ENCODE peak calls at places on chromosomes 1 and 21, in ten cellular contexts. One of them, this sample, is unnamed.

GRCh38 chr1:182283746-182284544 is 107.6 kb downstream of the GLUL start:
- DNase-seq in naive thymus-derived CD4-positive, alpha-beta T cell: no peak
- DNase-seq in A172: no peak
- DNase-seq in hepatic stellate cell: no peak
- DNase-seq in anterior cingulate cortex: no peak
- DNase-seq in CD8-positive, alpha-beta memory T cell: no peak
- DNase-seq in naive thymus-derived CD8-positive, alpha-beta T cell: no peak
- DNase-seq in IMR-90: no peak
- DNase-seq in iris pigment epithelial cell: no peak
- DNase-seq in foreskin keratinocyte: no peak
- DNase-seq in this sample: no peak

GRCh38 chr1:186325239-186325638 is 49.8 kb downstream of the TPR start:
- DNase-seq in IMR-90: peak
- DNase-seq in A172: peak
- DNase-seq in iris pigment epithelial cell: peak
- DNase-seq in anterior cingulate cortex: no peak
- DNase-seq in foreskin keratinocyte: no peak
- DNase-seq in hepatic stellate cell: no peak
- DNase-seq in naive thymus-derived CD8-positive, alpha-beta T cell: peak
- DNase-seq in CD8-positive, alpha-beta memory T cell: no peak
- DNase-seq in naive thymus-derived CD4-positive, alpha-beta T cell: peak
- DNase-seq in this sample: peak

GRCh38 chr1:44632511-44633072 is 41.7 kb downstream of the TMEM53 start:
- DNase-seq in hepatic stellate cell: peak
- DNase-seq in naive thymus-derived CD4-positive, alpha-beta T cell: no peak
- DNase-seq in IMR-90: peak
- DNase-seq in iris pigment epithelial cell: peak
- DNase-seq in naive thymus-derived CD8-positive, alpha-beta T cell: no peak
- DNase-seq in A172: no peak
- DNase-seq in foreskin keratinocyte: no peak
- DNase-seq in anterior cingulate cortex: no peak
- DNase-seq in CD8-positive, alpha-beta memory T cell: no peak
- DNase-seq in this sample: no peak

GRCh38 chr1:45802343-45803298 is 791 bp upstream of the MAST2 start:
- DNase-seq in iris pigment epithelial cell: peak
- DNase-seq in IMR-90: peak
- DNase-seq in hepatic stellate cell: peak
- DNase-seq in naive thymus-derived CD8-positive, alpha-beta T cell: no peak
- DNase-seq in anterior cingulate cortex: peak
- DNase-seq in naive thymus-derived CD4-positive, alpha-beta T cell: no peak
- DNase-seq in A172: peak
- DNase-seq in CD8-positive, alpha-beta memory T cell: no peak
- DNase-seq in foreskin keratinocyte: peak
- DNase-seq in this sample: peak

GRCh38 chr1:43970502-43970901 is 692 bp downstream of the DPH2 start:
- DNase-seq in foreskin keratinocyte: no peak
- DNase-seq in naive thymus-derived CD8-positive, alpha-beta T cell: no peak
- DNase-seq in anterior cingulate cortex: no peak
- DNase-seq in IMR-90: no peak
- DNase-seq in naive thymus-derived CD4-positive, alpha-beta T cell: no peak
- DNase-seq in iris pigment epithelial cell: no peak
- DNase-seq in A172: no peak
- DNase-seq in CD8-positive, alpha-beta memory T cell: no peak
- DNase-seq in hepatic stellate cell: no peak
- DNase-seq in this sample: no peak

GRCh38 chr1:2279882-2280281 is 51.8 kb downstream of the SKI start:
- DNase-seq in hepatic stellate cell: no peak
- DNase-seq in A172: no peak
- DNase-seq in naive thymus-derived CD4-positive, alpha-beta T cell: no peak
- DNase-seq in foreskin keratinocyte: no peak
- DNase-seq in naive thymus-derived CD8-positive, alpha-beta T cell: no peak
- DNase-seq in iris pigment epithelial cell: no peak
- DNase-seq in IMR-90: no peak
- DNase-seq in anterior cingulate cortex: no peak
- DNase-seq in CD8-positive, alpha-beta memory T cell: no peak
- DNase-seq in this sample: no peak

GRCh38 chr1:117271129-117271528 is 60.4 kb upstream of the VTCN1 start:
- DNase-seq in anterior cingulate cortex: no peak
- DNase-seq in foreskin keratinocyte: no peak
- DNase-seq in naive thymus-derived CD4-positive, alpha-beta T cell: no peak
- DNase-seq in CD8-positive, alpha-beta memory T cell: no peak
- DNase-seq in hepatic stellate cell: no peak
- DNase-seq in IMR-90: no peak
- DNase-seq in A172: no peak
- DNase-seq in naive thymus-derived CD8-positive, alpha-beta T cell: no peak
- DNase-seq in iris pigment epithelial cell: no peak
- DNase-seq in this sample: no peak

GRCh38 chr1:222099746-222100145 is 357.9 kb upstream of the DUSP10 start:
- DNase-seq in naive thymus-derived CD8-positive, alpha-beta T cell: no peak
- DNase-seq in naive thymus-derived CD4-positive, alpha-beta T cell: no peak
- DNase-seq in anterior cingulate cortex: no peak
- DNase-seq in hepatic stellate cell: no peak
- DNase-seq in iris pigment epithelial cell: no peak
- DNase-seq in A172: no peak
- DNase-seq in IMR-90: no peak
- DNase-seq in CD8-positive, alpha-beta memory T cell: no peak
- DNase-seq in foreskin keratinocyte: no peak
- DNase-seq in this sample: no peak

GRCh38 chr1:211762206-211762605 is 68.4 kb downstream of the LPGAT1 start:
- DNase-seq in IMR-90: no peak
- DNase-seq in anterior cingulate cortex: no peak
- DNase-seq in foreskin keratinocyte: no peak
- DNase-seq in A172: no peak
- DNase-seq in naive thymus-derived CD8-positive, alpha-beta T cell: no peak
- DNase-seq in CD8-positive, alpha-beta memory T cell: no peak
- DNase-seq in iris pigment epithelial cell: no peak
- DNase-seq in naive thymus-derived CD4-positive, alpha-beta T cell: no peak
- DNase-seq in hepatic stellate cell: no peak
- DNase-seq in this sample: no peak

GRCh38 chr1:198496216-198497143 is 44.0 kb downstream of the ATP6V1G3 start:
- DNase-seq in anterior cingulate cortex: no peak
- DNase-seq in naive thymus-derived CD8-positive, alpha-beta T cell: no peak
- DNase-seq in CD8-positive, alpha-beta memory T cell: no peak
- DNase-seq in IMR-90: peak
- DNase-seq in naive thymus-derived CD4-positive, alpha-beta T cell: no peak
- DNase-seq in A172: peak
- DNase-seq in foreskin keratinocyte: peak
- DNase-seq in iris pigment epithelial cell: peak
- DNase-seq in hepatic stellate cell: peak
- DNase-seq in this sample: peak

GRCh38 chr21:17536381-17536780 is 23.5 kb downstream of the CXADR start:
- DNase-seq in anterior cingulate cortex: no peak
- DNase-seq in iris pigment epithelial cell: no peak
- DNase-seq in A172: no peak
- DNase-seq in naive thymus-derived CD4-positive, alpha-beta T cell: no peak
- DNase-seq in hepatic stellate cell: no peak
- DNase-seq in IMR-90: no peak
- DNase-seq in CD8-positive, alpha-beta memory T cell: no peak
- DNase-seq in naive thymus-derived CD8-positive, alpha-beta T cell: no peak
- DNase-seq in foreskin keratinocyte: no peak
- DNase-seq in this sample: no peak

GRCh38 chr1:218804014-218804785 is 369.5 kb upstream of the LYPLAL1 start:
- DNase-seq in iris pigment epithelial cell: no peak
- DNase-seq in foreskin keratinocyte: peak
- DNase-seq in naive thymus-derived CD4-positive, alpha-beta T cell: no peak
- DNase-seq in anterior cingulate cortex: no peak
- DNase-seq in naive thymus-derived CD8-positive, alpha-beta T cell: no peak
- DNase-seq in IMR-90: peak
- DNase-seq in A172: no peak
- DNase-seq in CD8-positive, alpha-beta memory T cell: no peak
- DNase-seq in hepatic stellate cell: no peak
- DNase-seq in this sample: no peak

GRCh38 chr21:14968821-14969220 is 96.0 kb downstream of the NRIP1 start:
- DNase-seq in naive thymus-derived CD4-positive, alpha-beta T cell: no peak
- DNase-seq in iris pigment epithelial cell: peak
- DNase-seq in anterior cingulate cortex: no peak
- DNase-seq in hepatic stellate cell: no peak
- DNase-seq in naive thymus-derived CD8-positive, alpha-beta T cell: no peak
- DNase-seq in A172: no peak
- DNase-seq in CD8-positive, alpha-beta memory T cell: no peak
- DNase-seq in foreskin keratinocyte: no peak
- DNase-seq in IMR-90: peak
- DNase-seq in this sample: no peak

GRCh38 chr21:35252831-35253230 is 203.7 kb upstream of the RUNX1 start:
- DNase-seq in IMR-90: peak
- DNase-seq in foreskin keratinocyte: no peak
- DNase-seq in anterior cingulate cortex: no peak
- DNase-seq in iris pigment epithelial cell: peak
- DNase-seq in A172: peak
- DNase-seq in hepatic stellate cell: no peak
- DNase-seq in CD8-positive, alpha-beta memory T cell: no peak
- DNase-seq in naive thymus-derived CD4-positive, alpha-beta T cell: no peak
- DNase-seq in naive thymus-derived CD8-positive, alpha-beta T cell: no peak
- DNase-seq in this sample: no peak

GRCh38 chr1:83129107-83129506 is 869.8 kb downstream of the TTLL7 start:
- DNase-seq in hepatic stellate cell: no peak
- DNase-seq in CD8-positive, alpha-beta memory T cell: no peak
- DNase-seq in A172: no peak
- DNase-seq in foreskin keratinocyte: no peak
- DNase-seq in naive thymus-derived CD8-positive, alpha-beta T cell: no peak
- DNase-seq in anterior cingulate cortex: no peak
- DNase-seq in naive thymus-derived CD4-positive, alpha-beta T cell: no peak
- DNase-seq in IMR-90: no peak
- DNase-seq in iris pigment epithelial cell: no peak
- DNase-seq in this sample: no peak

GRCh38 chr1:18926315-18927081 is 24.1 kb upstream of the ALDH4A1 start:
- DNase-seq in CD8-positive, alpha-beta memory T cell: peak
- DNase-seq in anterior cingulate cortex: no peak
- DNase-seq in iris pigment epithelial cell: peak
- DNase-seq in A172: peak
- DNase-seq in naive thymus-derived CD4-positive, alpha-beta T cell: peak
- DNase-seq in foreskin keratinocyte: peak
- DNase-seq in naive thymus-derived CD8-positive, alpha-beta T cell: peak
- DNase-seq in hepatic stellate cell: peak
- DNase-seq in IMR-90: peak
- DNase-seq in this sample: no peak

GRCh38 chr21:45880097-45881068 is 101.2 kb upstream of the COL6A1 start:
- DNase-seq in iris pigment epithelial cell: peak
- DNase-seq in hepatic stellate cell: peak
- DNase-seq in CD8-positive, alpha-beta memory T cell: peak
- DNase-seq in naive thymus-derived CD4-positive, alpha-beta T cell: peak
- DNase-seq in foreskin keratinocyte: peak
- DNase-seq in IMR-90: peak
- DNase-seq in A172: peak
- DNase-seq in naive thymus-derived CD8-positive, alpha-beta T cell: peak
- DNase-seq in anterior cingulate cortex: peak
- DNase-seq in this sample: peak

GRCh38 chr1:97581614-97582051 is 339.2 kb downstream of the DPYD start:
- DNase-seq in IMR-90: peak
- DNase-seq in iris pigment epithelial cell: peak
- DNase-seq in CD8-positive, alpha-beta memory T cell: no peak
- DNase-seq in A172: peak
- DNase-seq in anterior cingulate cortex: no peak
- DNase-seq in naive thymus-derived CD4-positive, alpha-beta T cell: no peak
- DNase-seq in hepatic stellate cell: peak
- DNase-seq in naive thymus-derived CD8-positive, alpha-beta T cell: no peak
- DNase-seq in foreskin keratinocyte: peak
- DNase-seq in this sample: no peak

GRCh38 chr1:67816506-67816905 is 16.8 kb downstream of the GNG12 start:
- DNase-seq in iris pigment epithelial cell: no peak
- DNase-seq in naive thymus-derived CD4-positive, alpha-beta T cell: no peak
- DNase-seq in CD8-positive, alpha-beta memory T cell: no peak
- DNase-seq in hepatic stellate cell: no peak
- DNase-seq in anterior cingulate cortex: no peak
- DNase-seq in foreskin keratinocyte: no peak
- DNase-seq in naive thymus-derived CD8-positive, alpha-beta T cell: no peak
- DNase-seq in A172: no peak
- DNase-seq in IMR-90: no peak
- DNase-seq in this sample: no peak

GRCh38 chr1:82177190-82177589 is 376.5 kb downstream of the ADGRL2 start:
- DNase-seq in iris pigment epithelial cell: peak
- DNase-seq in anterior cingulate cortex: no peak
- DNase-seq in A172: no peak
- DNase-seq in hepatic stellate cell: no peak
- DNase-seq in IMR-90: no peak
- DNase-seq in foreskin keratinocyte: no peak
- DNase-seq in naive thymus-derived CD4-positive, alpha-beta T cell: no peak
- DNase-seq in CD8-positive, alpha-beta memory T cell: no peak
- DNase-seq in naive thymus-derived CD8-positive, alpha-beta T cell: no peak
- DNase-seq in this sample: peak

GRCh38 chr1:68831281-68831680 is 334.4 kb upstream of the DEPDC1 start:
- DNase-seq in A172: no peak
- DNase-seq in anterior cingulate cortex: no peak
- DNase-seq in hepatic stellate cell: no peak
- DNase-seq in naive thymus-derived CD8-positive, alpha-beta T cell: no peak
- DNase-seq in IMR-90: no peak
- DNase-seq in naive thymus-derived CD4-positive, alpha-beta T cell: no peak
- DNase-seq in foreskin keratinocyte: no peak
- DNase-seq in CD8-positive, alpha-beta memory T cell: no peak
- DNase-seq in iris pigment epithelial cell: no peak
- DNase-seq in this sample: no peak

GRCh38 chr1:224856973-224857372 is 72.5 kb upstream of the DNAH14 start:
- DNase-seq in anterior cingulate cortex: no peak
- DNase-seq in hepatic stellate cell: no peak
- DNase-seq in naive thymus-derived CD8-positive, alpha-beta T cell: no peak
- DNase-seq in iris pigment epithelial cell: no peak
- DNase-seq in CD8-positive, alpha-beta memory T cell: no peak
- DNase-seq in IMR-90: no peak
- DNase-seq in foreskin keratinocyte: no peak
- DNase-seq in A172: no peak
- DNase-seq in naive thymus-derived CD4-positive, alpha-beta T cell: no peak
- DNase-seq in this sample: no peak

GRCh38 chr1:47779613-47780012 is 217.6 kb downstream of the TRABD2B start:
- DNase-seq in IMR-90: no peak
- DNase-seq in naive thymus-derived CD4-positive, alpha-beta T cell: no peak
- DNase-seq in CD8-positive, alpha-beta memory T cell: no peak
- DNase-seq in A172: no peak
- DNase-seq in iris pigment epithelial cell: no peak
- DNase-seq in anterior cingulate cortex: no peak
- DNase-seq in naive thymus-derived CD8-positive, alpha-beta T cell: no peak
- DNase-seq in foreskin keratinocyte: no peak
- DNase-seq in hepatic stellate cell: no peak
- DNase-seq in this sample: no peak

GRCh38 chr1:222814536-222815366 is at the start of gene DISP1:
- DNase-seq in naive thymus-derived CD4-positive, alpha-beta T cell: peak
- DNase-seq in naive thymus-derived CD8-positive, alpha-beta T cell: peak
- DNase-seq in CD8-positive, alpha-beta memory T cell: peak
- DNase-seq in anterior cingulate cortex: peak
- DNase-seq in foreskin keratinocyte: no peak
- DNase-seq in IMR-90: peak
- DNase-seq in A172: peak
- DNase-seq in iris pigment epithelial cell: peak
- DNase-seq in hepatic stellate cell: peak
- DNase-seq in this sample: peak

GRCh38 chr1:28501925-28502324 is 3.9 kb upstream of the RCC1 start:
- DNase-seq in anterior cingulate cortex: no peak
- DNase-seq in IMR-90: no peak
- DNase-seq in foreskin keratinocyte: no peak
- DNase-seq in iris pigment epithelial cell: no peak
- DNase-seq in naive thymus-derived CD8-positive, alpha-beta T cell: no peak
- DNase-seq in hepatic stellate cell: no peak
- DNase-seq in CD8-positive, alpha-beta memory T cell: no peak
- DNase-seq in A172: no peak
- DNase-seq in naive thymus-derived CD4-positive, alpha-beta T cell: no peak
- DNase-seq in this sample: no peak

This sample was measured in fibroblast of the conjunctiva.